ENCODE peak calls at places on chromosomes 16 and 17, in four cellular contexts. J is heart left ventricle, Y is left cardiac atrium, H is midbrain. C is an unnamed sample.

GRCh38 chr16:8963010-8963824 is 489 bp downstream of the USP7 start:
- DNase-seq in J (no peak), Y (no peak), H (no peak), C (no peak)

GRCh38 chr17:62791235-62792121 is 16.6 kb downstream of the MARCHF10 start:
- DNase-seq in J (no peak), Y (no peak), H (no peak), C (peak; percentile 69)

GRCh38 chr16:4323071-4323844 is 7.4 kb downstream of the GLIS2 start:
- DNase-seq in J (no peak), Y (no peak), H (no peak), C (no peak)

GRCh38 chr17:34254146-34254545 is 939 bp upstream of the CCL2 start:
- DNase-seq in J (no peak), Y (no peak), H (no peak), C (no peak)

GRCh38 chr16:12904041-12904671 is 2.8 kb downstream of the SHISA9 start:
- DNase-seq in J (no peak), Y (no peak), H (no peak), C (no peak)

GRCh38 chr17:35257080-35257701 is 14.3 kb downstream of the SLFN5 start:
- DNase-seq in J (no peak), Y (no peak), H (no peak), C (peak; percentile 90)

GRCh38 chr16:19479302-19479721 is 42.6 kb downstream of the GDE1 start:
- DNase-seq in J (no peak), Y (no peak), H (no peak), C (peak; percentile 42)

GRCh38 chr17:81083125-81083765 is 48.3 kb downstream of the BAIAP2 start:
- DNase-seq in J (peak; percentile 56), Y (peak; percentile 75), H (no peak), C (no peak)

GRCh38 chr17:3594976-3595375 is 14.2 kb downstream of the TRPV1 start:
- DNase-seq in J (no peak), Y (no peak), H (no peak), C (no peak)

GRCh38 chr16:25063102-25063501 is 47.9 kb upstream of the ARHGAP17 start:
- DNase-seq in J (no peak), Y (no peak), H (no peak), C (no peak)

GRCh38 chr16:56360117-56361008 is 65.0 kb downstream of the AMFR start:
- DNase-seq in J (no peak), Y (no peak), H (no peak), C (no peak)

GRCh38 chr17:40496634-40497420 is 4.6 kb downstream of the TNS4 start:
- DNase-seq in J (peak; percentile 9), Y (no peak), H (no peak), C (no peak)

GRCh38 chr16:772959-773358 is 12.4 kb downstream of the MSLN start:
- DNase-seq in J (no peak), Y (no peak), H (no peak), C (no peak)

GRCh38 chr16:81616321-81617020 is 162.6 kb upstream of the PLCG2 start:
- DNase-seq in J (peak; percentile 81), Y (peak; percentile 85), H (peak; percentile 31), C (no peak)

GRCh38 chr16:30997000-30997886 is 12.2 kb downstream of the HSD3B7 start:
- DNase-seq in J (peak; percentile 85), Y (peak; percentile 86), H (peak; percentile 7), C (peak; percentile 68)

GRCh38 chr16:621526-622105 is 9.2 kb upstream of the WFIKKN1 start:
- DNase-seq in J (no peak), Y (no peak), H (no peak), C (no peak)

GRCh38 chr16:81956213-81956948 is 54.9 kb downstream of the SDR42E1 start:
- DNase-seq in J (no peak), Y (no peak), H (no peak), C (no peak)

GRCh38 chr16:62135903-62136302 is 99.7 kb upstream of the CDH8 start:
- DNase-seq in J (no peak), Y (no peak), H (no peak), C (no peak)

GRCh38 chr16:89855301-89855945 is 18.0 kb upstream of the TCF25 start:
- DNase-seq in J (no peak), Y (no peak), H (no peak), C (no peak)

GRCh38 chr17:38434178-38434665 is 6.0 kb downstream of the ARHGAP23 start:
- DNase-seq in J (no peak), Y (peak; percentile 45), H (peak; percentile 67), C (no peak)

GRCh38 chr17:39191750-39192510 is 5.5 kb downstream of the CACNB1 start:
- DNase-seq in J (no peak), Y (no peak), H (no peak), C (no peak)

GRCh38 chr16:80300876-80301275 is 239.9 kb upstream of the DYNLRB2 start:
- DNase-seq in J (no peak), Y (no peak), H (no peak), C (no peak)

GRCh38 chr17:30939059-30939689 is 17.4 kb downstream of the ADAP2 start:
- DNase-seq in J (no peak), Y (no peak), H (no peak), C (no peak)

GRCh38 chr17:47252209-47252608 is 1.4 kb upstream of the ITGB3 start:
- DNase-seq in J (no peak), Y (no peak), H (no peak), C (no peak)

GRCh38 chr17:61862105-61862574 is 1.2 kb downstream of the BRIP1 start:
- DNase-seq in J (no peak), Y (no peak), H (no peak), C (peak; percentile 81)

GRCh38 chr17:65043802-65044201 is 12.7 kb downstream of the GNA13 start:
- DNase-seq in J (no peak), Y (no peak), H (no peak), C (no peak)

GRCh38 chr17:44004077-44004760 is at the start of gene NAGS:
- DNase-seq in J (no peak), Y (no peak), H (no peak), C (peak; percentile 41)

GRCh38 chr17:549197-550040 is 165.2 kb downstream of the VPS53 start:
- DNase-seq in J (no peak), Y (no peak), H (no peak), C (no peak)

GRCh38 chr17:20171741-20172377 is 162.7 kb downstream of the SPECC1 start:
- DNase-seq in J (no peak), Y (no peak), H (no peak), C (no peak)

GRCh38 chr17:14488958-14489550 is 188.2 kb downstream of the HS3ST3B1 start:
- DNase-seq in J (no peak), Y (no peak), H (no peak), C (no peak)

GRCh38 chr16:85401370-85401916 is 211.7 kb upstream of the GSE1 start:
- DNase-seq in J (peak; percentile 24), Y (peak; percentile 17), H (no peak), C (no peak)

GRCh38 chr17:57899822-57900221 is 50.0 kb upstream of the MRPS23 start:
- DNase-seq in J (peak; percentile 71), Y (no peak), H (no peak), C (peak; percentile 54)